ENCODE peak calls at places on chromosome 22, in eight cellular contexts. V, F, U, A, W, H, M and Y are unnamed samples.
A peak's percentile ranks its signal among the peaks of the same experiment; 100 is the strongest.

GRCh38 chr22:44739024-44739423 is 13.4 kb upstream of the ARHGAP8 start:
- DNase-seq in V (no peak), F (no peak), U (no peak), A (no peak), W (no peak), H (no peak), M (no peak), Y (no peak)

GRCh38 chr22:20748820-20749428 is 25.0 kb upstream of the SERPIND1 start:
- DNase-seq in V (peak; percentile 5), F (peak; percentile 24), U (no peak), A (no peak), W (no peak), H (peak; percentile 14), M (no peak), Y (no peak)

GRCh38 chr22:17638182-17638431 is 450 bp upstream of the BCL2L13 start:
- DNase-seq in V (peak; percentile 79), F (no peak), U (no peak), A (no peak), W (peak; percentile 93), H (no peak), M (no peak), Y (peak; percentile 66)

GRCh38 chr22:17552737-17553136 is 10.6 kb upstream of the SLC25A18 start:
- DNase-seq in V (no peak), F (no peak), U (no peak), A (no peak), W (no peak), H (no peak), M (no peak), Y (no peak)

GRCh38 chr22:29798318-29798717 is 31.1 kb downstream of the UQCR10 start:
- DNase-seq in V (no peak), F (no peak), U (no peak), A (no peak), W (peak; percentile 59), H (no peak), M (no peak), Y (no peak)

GRCh38 chr22:28139993-28140392 is 220.9 kb upstream of the PITPNB start:
- DNase-seq in V (peak; percentile 93), F (no peak), U (no peak), A (no peak), W (peak; percentile 85), H (no peak), M (no peak), Y (no peak)

GRCh38 chr22:38112361-38112760 is 1.9 kb upstream of the BAIAP2L2 start:
- DNase-seq in V (no peak), F (peak; percentile 57), U (no peak), A (no peak), W (no peak), H (no peak), M (no peak), Y (no peak)

GRCh38 chr22:41022470-41023298 is 69.7 kb upstream of the EP300 start:
- DNase-seq in V (peak; percentile 93), F (peak; percentile 94), U (peak; percentile 94), A (peak; percentile 43), W (peak; percentile 87), H (peak; percentile 91), M (peak; percentile 97), Y (peak; percentile 95)

GRCh38 chr22:20469110-20469855 is 26.3 kb downstream of the KLHL22 start:
- DNase-seq in V (no peak), F (no peak), U (no peak), A (no peak), W (no peak), H (peak; percentile 11), M (no peak), Y (no peak)

GRCh38 chr22:35276019-35276418 is 18.7 kb downstream of the HMGXB4 start:
- DNase-seq in V (no peak), F (no peak), U (no peak), A (no peak), W (no peak), H (no peak), M (no peak), Y (no peak)

GRCh38 chr22:28743852-28744251 is 2.0 kb downstream of the HSCB start:
- DNase-seq in V (no peak), F (no peak), U (no peak), A (no peak), W (no peak), H (no peak), M (no peak), Y (no peak)

GRCh38 chr22:31995046-31995445 is 48.0 kb upstream of the SLC5A1 start:
- DNase-seq in V (no peak), F (no peak), U (no peak), A (no peak), W (no peak), H (no peak), M (no peak), Y (no peak)

GRCh38 chr22:41975299-41976069 is 6.2 kb downstream of the SEPTIN3 start:
- DNase-seq in V (no peak), F (no peak), U (no peak), A (no peak), W (no peak), H (no peak), M (no peak), Y (no peak)

GRCh38 chr22:20281891-20282290 is 13.8 kb upstream of the RTN4R start:
- DNase-seq in V (no peak), F (no peak), U (no peak), A (no peak), W (no peak), H (no peak), M (no peak), Y (no peak)

GRCh38 chr22:28075260-28075981 is 156.4 kb upstream of the PITPNB start:
- DNase-seq in V (peak; percentile 90), F (peak; percentile 29), U (peak; percentile 79), A (no peak), W (peak; percentile 82), H (no peak), M (peak; percentile 53), Y (peak; percentile 20)

GRCh38 chr22:44828193-44828592 is 75.8 kb downstream of the ARHGAP8 start:
- DNase-seq in V (peak; percentile 30), F (no peak), U (no peak), A (no peak), W (no peak), H (no peak), M (no peak), Y (no peak)

GRCh38 chr22:33487041-33487716 is 429.0 kb upstream of the SYN3 start:
- DNase-seq in V (no peak), F (no peak), U (no peak), A (no peak), W (no peak), H (no peak), M (no peak), Y (no peak)
- H3K27ac ChIP-seq in V (no peak overlapping the region), F (no peak overlapping the region), U (no peak overlapping the region), A (no peak overlapping the region), W (no peak overlapping the region), H (no peak overlapping the region), M (no peak overlapping the region), Y (no peak overlapping the region)

GRCh38 chr22:47788461-47788860 is 1026.0 kb downstream of the TBC1D22A start:
- DNase-seq in V (no peak), F (no peak), U (no peak), A (no peak), W (no peak), H (no peak), M (no peak), Y (no peak)

GRCh38 chr22:47784367-47784983 is 1022.0 kb downstream of the TBC1D22A start:
- DNase-seq in V (no peak), F (no peak), U (no peak), A (no peak), W (no peak), H (no peak), M (no peak), Y (no peak)

GRCh38 chr22:47787501-47788227 is 1025.2 kb downstream of the TBC1D22A start:
- DNase-seq in V (no peak), F (no peak), U (no peak), A (no peak), W (no peak), H (no peak), M (no peak), Y (no peak)

GRCh38 chr22:47784991-47785390 is 1022.5 kb downstream of the TBC1D22A start:
- DNase-seq in V (no peak), F (no peak), U (no peak), A (no peak), W (no peak), H (no peak), M (no peak), Y (no peak)

DNA sequence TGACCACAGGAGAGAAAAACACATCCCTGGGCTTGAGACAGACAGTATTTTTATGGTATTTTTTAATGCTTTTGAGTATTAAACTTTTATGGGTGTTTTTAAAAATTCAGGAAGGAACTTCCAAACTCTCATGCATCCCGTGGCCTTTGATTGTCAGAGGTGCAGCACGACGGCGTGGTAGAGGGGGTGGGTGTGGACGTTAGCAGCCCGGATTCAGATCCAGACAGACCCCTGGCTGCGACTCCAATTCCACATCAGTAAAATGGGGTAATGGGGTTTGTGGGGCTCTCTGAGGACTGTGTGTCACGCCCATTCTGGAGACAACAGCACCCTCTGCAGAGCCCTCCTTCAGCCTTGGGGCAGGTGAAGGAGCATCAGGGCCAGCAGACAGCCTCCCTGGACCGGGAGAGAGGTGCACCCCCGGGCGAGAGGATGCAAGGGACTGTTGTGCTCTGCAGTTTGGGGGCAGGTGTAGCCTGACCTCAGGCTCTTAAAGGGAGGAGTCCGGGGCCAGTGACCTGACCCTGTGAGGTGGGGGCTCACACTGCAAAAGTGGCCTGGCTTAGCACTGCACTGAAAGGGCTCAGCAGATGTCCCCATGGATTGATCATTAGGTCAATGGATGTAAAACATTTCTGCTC is 1024.3 kb downstream of the TBC1D22A start:
- DNase-seq in V (no peak), F (no peak), U (no peak), A (no peak), W (no peak), H (no peak), M (no peak), Y (no peak)
- H3K9me3 ChIP-seq in V (no peaks in the 10 kb centered on the region), F (no peaks in the 10 kb centered on the region), U (no peaks in the 10 kb centered on the region), A (peaks cover 5% of the 10 kb centered on the region), W (peaks cover 11% of the 10 kb centered on the region), H (no peaks in the 10 kb centered on the region), M (no peaks in the 10 kb centered on the region), Y (no peaks in the 10 kb centered on the region)

DNA sequence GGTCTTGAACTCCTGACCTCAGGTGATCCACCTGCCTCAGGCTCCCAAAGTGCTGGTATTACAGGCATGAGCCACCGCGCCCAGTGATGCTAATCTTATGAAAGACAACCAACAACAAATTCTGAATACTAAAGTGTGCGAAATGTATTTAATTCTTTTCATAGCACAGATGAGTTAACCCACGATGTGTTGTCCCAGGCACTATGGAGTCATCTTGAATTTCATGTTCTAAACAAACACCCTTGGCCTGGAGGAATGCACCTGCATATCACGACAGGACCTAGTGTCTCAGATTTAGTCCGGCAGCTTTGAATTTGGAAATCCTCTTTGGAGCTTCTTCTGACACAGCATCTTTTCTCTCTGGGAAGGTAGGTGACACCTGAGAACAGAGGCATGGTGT is 16.2 kb upstream of the VPREB1 start:
- DNase-seq in V (no peak), F (no peak), U (no peak), A (no peak), W (no peak), H (no peak), M (no peak), Y (no peak)
- H3K27me3 ChIP-seq in V (no peaks in the 10 kb centered on the region), F (no peaks in the 10 kb centered on the region), U (no peaks in the 10 kb centered on the region), A (no peaks in the 10 kb centered on the region), W (peaks cover 10% of the 10 kb centered on the region), H (no peaks in the 10 kb centered on the region), M (peaks cover 3% of the 10 kb centered on the region), Y (no peaks in the 10 kb centered on the region)

GRCh38 chr22:39524089-39524752 is 3.9 kb downstream of the ATF4 start:
- DNase-seq in V (peak; percentile 39), F (no peak), U (no peak), A (no peak), W (peak; percentile 22), H (no peak), M (no peak), Y (no peak)
- H3K27ac ChIP-seq in V (peak overlapping the region; percentile 96), F (peak overlapping the region; percentile 96), U (peak overlapping the region; percentile 0), A (peak overlapping the region; percentile 22), W (peak overlapping the region; percentile 36), H (no peak overlapping the region), M (peak overlapping the region; percentile 23), Y (no peak overlapping the region)